ENCODE peak calls at places on chromosomes 12 and 14, in eight cellular contexts. One of them, this sample, is unnamed.
A peak's percentile ranks its signal among the peaks of the same experiment; 100 is the strongest.

GRCh38 chr12:25828188-25828587 is 130.3 kb upstream of the RASSF8 start:
- DNase-seq in stomach: no peak
- DNase-seq in lower leg skin: no peak
- DNase-seq in astrocyte of the spinal cord: no peak
- DNase-seq in AG04449: no peak
- DNase-seq in neural crest cell: no peak
- DNase-seq in GM10248: no peak
- DNase-seq in neural progenitor cell: no peak
- DNase-seq in this sample: no peak

GRCh38 chr12:18462437-18462836 is 201.1 kb downstream of the PIK3C2G start:
- DNase-seq in lower leg skin: no peak
- DNase-seq in AG04449: peak; percentile 37
- DNase-seq in stomach: no peak
- DNase-seq in astrocyte of the spinal cord: peak; percentile 80
- DNase-seq in GM10248: no peak
- DNase-seq in neural crest cell: no peak
- DNase-seq in neural progenitor cell: no peak
- DNase-seq in this sample: no peak

GRCh38 chr14:56195727-56196126 is 77.5 kb downstream of the PELI2 start:
- DNase-seq in AG04449: no peak
- DNase-seq in astrocyte of the spinal cord: peak; percentile 48
- DNase-seq in neural progenitor cell: no peak
- DNase-seq in neural crest cell: no peak
- DNase-seq in lower leg skin: no peak
- DNase-seq in stomach: no peak
- DNase-seq in GM10248: peak; percentile 45
- DNase-seq in this sample: no peak

GRCh38 chr14:88242426-88242825 is 80.6 kb downstream of the KCNK10 start:
- DNase-seq in AG04449: no peak
- DNase-seq in lower leg skin: no peak
- DNase-seq in stomach: no peak
- DNase-seq in neural crest cell: no peak
- DNase-seq in neural progenitor cell: no peak
- DNase-seq in GM10248: no peak
- DNase-seq in astrocyte of the spinal cord: no peak
- DNase-seq in this sample: no peak

GRCh38 chr14:92386637-92387036 is 63.7 kb downstream of the SLC24A4 start:
- DNase-seq in stomach: no peak
- DNase-seq in astrocyte of the spinal cord: no peak
- DNase-seq in GM10248: no peak
- DNase-seq in neural progenitor cell: no peak
- DNase-seq in AG04449: no peak
- DNase-seq in neural crest cell: no peak
- DNase-seq in lower leg skin: no peak
- DNase-seq in this sample: no peak

GRCh38 chr12:11959117-11959823 is 111.5 kb upstream of the BCL2L14 start:
- DNase-seq in neural progenitor cell: no peak
- DNase-seq in stomach: no peak
- DNase-seq in lower leg skin: no peak
- DNase-seq in astrocyte of the spinal cord: no peak
- DNase-seq in neural crest cell: no peak
- DNase-seq in AG04449: no peak
- DNase-seq in GM10248: no peak
- DNase-seq in this sample: no peak

GRCh38 chr12:125129592-125130255 is 64.5 kb downstream of the AACS start:
- DNase-seq in AG04449: no peak
- DNase-seq in astrocyte of the spinal cord: no peak
- DNase-seq in lower leg skin: no peak
- DNase-seq in GM10248: no peak
- DNase-seq in stomach: no peak
- DNase-seq in neural progenitor cell: no peak
- DNase-seq in neural crest cell: no peak
- DNase-seq in this sample: no peak

GRCh38 chr14:76133103-76133502 is 18.6 kb upstream of the GPATCH2L start:
- DNase-seq in neural crest cell: peak; percentile 39
- DNase-seq in lower leg skin: peak; percentile 57
- DNase-seq in astrocyte of the spinal cord: peak; percentile 30
- DNase-seq in AG04449: no peak
- DNase-seq in stomach: no peak
- DNase-seq in GM10248: no peak
- DNase-seq in neural progenitor cell: peak; percentile 71
- DNase-seq in this sample: no peak

GRCh38 chr12:101854747-101855146 is 22.6 kb upstream of the DRAM1 start:
- DNase-seq in AG04449: no peak
- DNase-seq in lower leg skin: no peak
- DNase-seq in stomach: no peak
- DNase-seq in GM10248: peak; percentile 50
- DNase-seq in astrocyte of the spinal cord: no peak
- DNase-seq in neural crest cell: no peak
- DNase-seq in neural progenitor cell: no peak
- DNase-seq in this sample: no peak

DNA sequence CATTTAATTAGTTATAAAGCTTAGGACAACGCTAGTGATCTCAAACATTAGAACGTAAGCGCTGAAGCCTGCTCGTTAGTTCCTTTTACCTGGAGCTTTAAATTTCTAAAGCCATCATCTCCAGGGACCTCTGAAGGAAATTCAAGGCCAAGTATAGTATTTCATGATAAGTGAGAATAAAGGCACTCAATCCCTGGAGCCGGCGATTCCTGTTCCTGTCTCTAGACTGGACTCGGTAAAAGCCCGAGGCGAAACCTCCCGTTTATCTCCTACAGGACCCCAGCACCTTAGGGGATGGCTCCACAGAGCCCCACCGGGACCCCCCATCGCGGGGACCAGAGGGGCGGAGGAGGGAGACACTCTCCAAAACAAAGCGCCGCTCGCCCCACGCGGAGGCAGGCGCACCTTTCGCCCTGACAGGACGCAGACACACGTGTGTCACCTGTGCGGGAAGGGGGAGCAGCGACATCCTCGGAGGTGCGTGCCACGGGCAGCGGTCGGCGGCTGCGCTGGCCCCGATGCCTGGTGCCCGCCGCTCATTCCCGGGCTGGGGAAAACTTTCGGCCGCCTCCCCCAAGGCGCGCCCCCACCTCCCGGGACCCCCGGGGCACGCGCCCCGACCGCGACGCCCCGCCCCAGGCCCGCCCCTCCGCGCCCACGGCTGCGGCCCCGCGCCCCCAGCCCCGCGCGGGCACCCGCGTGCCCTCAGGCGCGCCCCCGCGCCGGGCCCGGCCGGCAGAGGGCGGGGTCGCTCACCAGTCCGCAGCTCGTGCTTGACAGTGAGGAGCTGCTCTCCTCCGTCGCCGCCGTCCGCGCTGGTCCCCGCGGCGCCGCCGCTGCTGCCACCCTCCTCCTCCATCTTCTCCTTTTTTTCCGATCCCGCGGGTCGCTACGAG is 617 bp downstream of the RPS6KA5 start:
- DNase-seq in stomach: peak; percentile 68
- DNase-seq in neural crest cell: peak; percentile 21
- DNase-seq in lower leg skin: peak; percentile 90
- DNase-seq in GM10248: peak; percentile 61
- DNase-seq in neural progenitor cell: peak; percentile 88
- DNase-seq in AG04449: no peak
- DNase-seq in astrocyte of the spinal cord: no peak
- DNase-seq in this sample: peak; percentile 58
- TF ChIP-seq CTCF in stomach: peak; percentile 48
- TF ChIP-seq CTCF in neural crest cell: peak; percentile 26
- TF ChIP-seq CTCF in lower leg skin: no peak
- TF ChIP-seq CTCF in GM10248: peak; percentile 43
- TF ChIP-seq CTCF in neural progenitor cell: peak; percentile 34
- TF ChIP-seq CTCF in AG04449: peak; percentile 21
- TF ChIP-seq CTCF in astrocyte of the spinal cord: no peak
- TF ChIP-seq CTCF in this sample: no peak

GRCh38 chr12:126616441-126616840 is 1551.2 kb downstream of the AACS start:
- DNase-seq in stomach: no peak
- DNase-seq in GM10248: no peak
- DNase-seq in lower leg skin: no peak
- DNase-seq in neural progenitor cell: no peak
- DNase-seq in AG04449: no peak
- DNase-seq in astrocyte of the spinal cord: no peak
- DNase-seq in neural crest cell: no peak
- DNase-seq in this sample: no peak

GRCh38 chr12:126617312-126617711 is 1552.1 kb downstream of the AACS start:
- DNase-seq in lower leg skin: no peak
- DNase-seq in neural progenitor cell: peak; percentile 39
- DNase-seq in stomach: no peak
- DNase-seq in AG04449: no peak
- DNase-seq in astrocyte of the spinal cord: no peak
- DNase-seq in neural crest cell: peak; percentile 23
- DNase-seq in GM10248: no peak
- DNase-seq in this sample: no peak
- TF ChIP-seq CTCF in lower leg skin: no peak
- TF ChIP-seq CTCF in neural progenitor cell: peak; percentile 60
- TF ChIP-seq CTCF in stomach: no peak
- TF ChIP-seq CTCF in AG04449: no peak
- TF ChIP-seq CTCF in astrocyte of the spinal cord: peak; percentile 30
- TF ChIP-seq CTCF in neural crest cell: peak; percentile 58
- TF ChIP-seq CTCF in GM10248: no peak
- TF ChIP-seq CTCF in this sample: no peak

GRCh38 chr12:53251477-53252348 is 16.4 kb upstream of the ESPL1 start:
- DNase-seq in neural progenitor cell: peak; percentile 96
- DNase-seq in GM10248: peak; percentile 93
- DNase-seq in AG04449: no peak
- DNase-seq in astrocyte of the spinal cord: peak; percentile 74
- DNase-seq in neural crest cell: peak; percentile 64
- DNase-seq in stomach: peak; percentile 76
- DNase-seq in lower leg skin: peak; percentile 95
- DNase-seq in this sample: peak; percentile 63
- TF ChIP-seq CTCF in neural progenitor cell: peak; percentile 31
- TF ChIP-seq CTCF in GM10248: peak; percentile 67
- TF ChIP-seq CTCF in AG04449: peak; percentile 46
- TF ChIP-seq CTCF in astrocyte of the spinal cord: peak; percentile 45
- TF ChIP-seq CTCF in neural crest cell: peak; percentile 46
- TF ChIP-seq CTCF in stomach: peak; percentile 12
- TF ChIP-seq CTCF in lower leg skin: no peak
- TF ChIP-seq CTCF in this sample: peak; percentile 57

DNA sequence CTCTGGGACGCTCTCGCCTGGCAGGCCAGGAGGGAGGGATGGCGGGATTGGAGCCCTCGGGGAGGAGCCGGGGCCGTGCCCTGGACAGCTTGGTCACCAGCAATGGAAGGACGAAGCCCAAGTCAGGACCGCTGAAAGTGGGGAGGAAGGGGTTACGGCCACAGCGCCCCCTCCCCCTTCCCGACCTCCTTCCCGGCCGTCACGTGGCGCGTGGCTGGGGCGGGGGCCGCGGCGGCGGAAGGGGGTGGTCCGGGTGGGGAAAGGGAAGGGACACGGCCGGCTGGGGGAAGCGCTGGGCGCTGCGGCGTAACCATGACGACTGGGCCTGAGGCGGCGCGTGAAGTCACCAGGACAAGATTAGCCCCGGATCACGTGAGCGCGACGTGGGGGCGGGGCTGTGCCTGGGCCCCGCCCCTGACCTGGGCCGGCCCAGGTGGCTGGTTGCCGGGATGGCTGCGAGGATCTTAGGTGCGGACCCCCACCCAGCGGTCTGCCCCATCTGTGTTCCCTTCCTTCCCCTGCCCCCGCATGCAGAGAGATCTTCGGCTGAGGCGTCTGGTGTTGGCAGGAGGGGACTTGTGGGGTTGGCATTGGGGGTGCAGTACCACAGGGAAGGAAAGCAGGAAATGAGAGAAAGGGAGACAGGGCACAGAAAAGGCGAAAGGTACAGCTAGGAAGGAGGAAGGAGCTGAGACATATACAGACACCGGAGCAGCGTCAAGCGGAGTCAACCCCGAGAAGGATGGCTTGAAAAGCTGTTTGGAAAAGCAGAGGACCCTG is 6.2 kb downstream of the MAP3K12 start:
- DNase-seq in AG04449: no peak
- DNase-seq in neural progenitor cell: peak; percentile 97
- DNase-seq in GM10248: peak; percentile 93
- DNase-seq in neural crest cell: peak; percentile 92
- DNase-seq in lower leg skin: peak; percentile 99
- DNase-seq in astrocyte of the spinal cord: peak; percentile 90
- DNase-seq in stomach: peak; percentile 92
- DNase-seq in this sample: peak; percentile 86
- TF ChIP-seq CTCF in AG04449: no peak
- TF ChIP-seq CTCF in neural progenitor cell: no peak
- TF ChIP-seq CTCF in GM10248: no peak
- TF ChIP-seq CTCF in neural crest cell: no peak
- TF ChIP-seq CTCF in lower leg skin: no peak
- TF ChIP-seq CTCF in astrocyte of the spinal cord: no peak
- TF ChIP-seq CTCF in stomach: no peak
- TF ChIP-seq CTCF in this sample: no peak